ENCODE peak calls at places on chromosomes 16 and 17, in ten cellular contexts. G is NCI-H2081; I is EL; S is AG09309; D is NCI-H460; X is activated CD8-positive, alpha-beta memory T cell treated with anti-CD3 and anti-CD28 coated beads, Interleukin-2, amount 50 U/mL, for 4 hours; F is hippocampal formation; E is smooth muscle cell of the brain vasculature; H is activated T-cell treated with anti-CD3 and anti-CD28 coated beads, Interleukin-2, amount 50 U/mL, for 72 hours; U is stimulated activated CD4-positive, alpha-beta T cell treated with anti-CD3 and anti-CD28 coated beads, Interleukin-15, amount 100 ng/mL, for 1 hour. J is an unnamed sample.

GRCh38 chr16:46607529-46607928 is 13.7 kb downstream of the SHCBP1 start:
- DNase-seq in G (no peak), I (peak), S (peak), D (peak), X (no peak), F (peak), E (peak), H (no peak), U (no peak), J (no peak)

GRCh38 chr17:40451420-40451819 is 8.2 kb downstream of the IGFBP4 start:
- DNase-seq in G (no peak), I (peak), S (peak), D (no peak), X (no peak), F (no peak), E (no peak), H (no peak), U (no peak), J (no peak)

GRCh38 chr16:26993988-26994387 is 72.7 kb upstream of the C16orf82 start:
- DNase-seq in G (no peak), I (peak), S (no peak), D (no peak), X (no peak), F (no peak), E (no peak), H (no peak), U (no peak), J (peak)

GRCh38 chr17:8153550-8153956 is 1.3 kb upstream of the PER1 start:
- DNase-seq in G (no peak), I (peak), S (peak), D (no peak), X (peak), F (peak), E (no peak), H (peak), U (no peak), J (peak)

GRCh38 chr17:76558210-76559095 is 18.6 kb downstream of the PRCD start:
- DNase-seq in G (peak), I (peak), S (no peak), D (peak), X (no peak), F (peak), E (no peak), H (peak), U (no peak), J (no peak)

GRCh38 chr16:4288148-4288921 is 15.5 kb upstream of the TFAP4 start:
- DNase-seq in G (peak), I (peak), S (no peak), D (peak), X (peak), F (peak), E (no peak), H (peak), U (peak), J (peak)

GRCh38 chr17:64621772-64622171 is 40.3 kb downstream of the SMURF2 start:
- DNase-seq in G (no peak), I (no peak), S (no peak), D (no peak), X (no peak), F (no peak), E (no peak), H (no peak), U (no peak), J (no peak)

GRCh38 chr17:49003557-49004511 is 6.6 kb downstream of the IGF2BP1 start:
- DNase-seq in G (no peak), I (peak), S (no peak), D (no peak), X (no peak), F (no peak), E (no peak), H (no peak), U (no peak), J (peak)

GRCh38 chr17:32546031-32546444 is 59.2 kb downstream of the CDK5R1 start:
- DNase-seq in G (peak), I (peak), S (no peak), D (no peak), X (no peak), F (peak), E (no peak), H (no peak), U (no peak), J (peak)

GRCh38 chr16:592518-593306 is 2.8 kb downstream of the RAB40C start:
- DNase-seq in G (no peak), I (no peak), S (no peak), D (no peak), X (no peak), F (peak), E (peak), H (no peak), U (no peak), J (no peak)

GRCh38 chr16:76059186-76059585 is 218.0 kb upstream of the CNTNAP4 start:
- DNase-seq in G (no peak), I (no peak), S (no peak), D (no peak), X (no peak), F (no peak), E (no peak), H (no peak), U (no peak), J (no peak)

GRCh38 chr16:4663756-4664465 is 29.5 kb upstream of the NUDT16L1 start:
- DNase-seq in G (no peak), I (no peak), S (no peak), D (no peak), X (no peak), F (no peak), E (no peak), H (peak), U (no peak), J (no peak)

GRCh38 chr16:24041834-24042631 is 206.2 kb downstream of the PRKCB start:
- DNase-seq in G (peak), I (peak), S (peak), D (peak), X (peak), F (peak), E (peak), H (peak), U (peak), J (peak)

GRCh38 chr17:69637399-69638165 is 223.1 kb downstream of the MAP2K6 start:
- DNase-seq in G (no peak), I (peak), S (peak), D (no peak), X (no peak), F (no peak), E (no peak), H (no peak), U (no peak), J (no peak)

J was measured in endodermal cell.